ENCODE peak calls at places on chromosomes 2 and 18, in five cellular contexts. One of them, this sample, is unnamed.

GRCh38 chr2:118443596-118443995 is 355.3 kb downstream of the INSIG2 start:
- DNase-seq in GM04504: no peak
- DNase-seq in stimulated activated CD4-positive, alpha-beta T cell treated with anti-CD3 and anti-CD28 coated beads, Interleukin-1b, Interleukin-23, amount 100 ng/mL, for 4 hours: no peak
- DNase-seq in activated T-cell treated with anti-CD3 and anti-CD28 coated beads, Interleukin-2, amount 50 U/mL, for 72 hours: no peak
- DNase-seq in body of pancreas: no peak
- DNase-seq in this sample: no peak

GRCh38 chr2:12717191-12717987 is 653 bp downstream of the TRIB2 start:
- DNase-seq in GM04504: no peak
- DNase-seq in stimulated activated CD4-positive, alpha-beta T cell treated with anti-CD3 and anti-CD28 coated beads, Interleukin-1b, Interleukin-23, amount 100 ng/mL, for 4 hours: peak; percentile 41
- DNase-seq in activated T-cell treated with anti-CD3 and anti-CD28 coated beads, Interleukin-2, amount 50 U/mL, for 72 hours: peak; percentile 54
- DNase-seq in body of pancreas: peak; percentile 62
- DNase-seq in this sample: peak; percentile 36

GRCh38 chr2:9174771-9175441 is 31.7 kb upstream of the ASAP2 start:
- DNase-seq in GM04504: peak; percentile 75
- DNase-seq in stimulated activated CD4-positive, alpha-beta T cell treated with anti-CD3 and anti-CD28 coated beads, Interleukin-1b, Interleukin-23, amount 100 ng/mL, for 4 hours: no peak
- DNase-seq in activated T-cell treated with anti-CD3 and anti-CD28 coated beads, Interleukin-2, amount 50 U/mL, for 72 hours: no peak
- DNase-seq in body of pancreas: peak; percentile 25
- DNase-seq in this sample: no peak

GRCh38 chr2:27871805-27872204 is 18.4 kb downstream of the RBKS start:
- DNase-seq in GM04504: no peak
- DNase-seq in stimulated activated CD4-positive, alpha-beta T cell treated with anti-CD3 and anti-CD28 coated beads, Interleukin-1b, Interleukin-23, amount 100 ng/mL, for 4 hours: no peak
- DNase-seq in activated T-cell treated with anti-CD3 and anti-CD28 coated beads, Interleukin-2, amount 50 U/mL, for 72 hours: no peak
- DNase-seq in body of pancreas: peak; percentile 43
- DNase-seq in this sample: no peak

GRCh38 chr2:144372484-144373195 is 147.3 kb downstream of the ZEB2 start:
- DNase-seq in GM04504: no peak
- DNase-seq in stimulated activated CD4-positive, alpha-beta T cell treated with anti-CD3 and anti-CD28 coated beads, Interleukin-1b, Interleukin-23, amount 100 ng/mL, for 4 hours: no peak
- DNase-seq in activated T-cell treated with anti-CD3 and anti-CD28 coated beads, Interleukin-2, amount 50 U/mL, for 72 hours: no peak
- DNase-seq in body of pancreas: peak; percentile 11
- DNase-seq in this sample: no peak

GRCh38 chr2:45681675-45682074 is 30.2 kb downstream of the PRKCE start:
- DNase-seq in GM04504: peak; percentile 79
- DNase-seq in stimulated activated CD4-positive, alpha-beta T cell treated with anti-CD3 and anti-CD28 coated beads, Interleukin-1b, Interleukin-23, amount 100 ng/mL, for 4 hours: no peak
- DNase-seq in activated T-cell treated with anti-CD3 and anti-CD28 coated beads, Interleukin-2, amount 50 U/mL, for 72 hours: peak; percentile 1
- DNase-seq in body of pancreas: peak; percentile 39
- DNase-seq in this sample: no peak

GRCh38 chr2:16860627-16861026 is 195.0 kb upstream of the CYRIA start:
- DNase-seq in GM04504: no peak
- DNase-seq in stimulated activated CD4-positive, alpha-beta T cell treated with anti-CD3 and anti-CD28 coated beads, Interleukin-1b, Interleukin-23, amount 100 ng/mL, for 4 hours: no peak
- DNase-seq in activated T-cell treated with anti-CD3 and anti-CD28 coated beads, Interleukin-2, amount 50 U/mL, for 72 hours: no peak
- DNase-seq in body of pancreas: no peak
- DNase-seq in this sample: no peak

GRCh38 chr2:1769703-1770422 is 25.5 kb upstream of the PXDN start:
- DNase-seq in GM04504: no peak
- DNase-seq in stimulated activated CD4-positive, alpha-beta T cell treated with anti-CD3 and anti-CD28 coated beads, Interleukin-1b, Interleukin-23, amount 100 ng/mL, for 4 hours: peak; percentile 32
- DNase-seq in activated T-cell treated with anti-CD3 and anti-CD28 coated beads, Interleukin-2, amount 50 U/mL, for 72 hours: peak; percentile 61
- DNase-seq in body of pancreas: peak; percentile 74
- DNase-seq in this sample: peak; percentile 13

GRCh38 chr2:164837807-164838206 is 3.8 kb downstream of the COBLL1 start:
- DNase-seq in GM04504: no peak
- DNase-seq in stimulated activated CD4-positive, alpha-beta T cell treated with anti-CD3 and anti-CD28 coated beads, Interleukin-1b, Interleukin-23, amount 100 ng/mL, for 4 hours: no peak
- DNase-seq in activated T-cell treated with anti-CD3 and anti-CD28 coated beads, Interleukin-2, amount 50 U/mL, for 72 hours: no peak
- DNase-seq in body of pancreas: no peak
- DNase-seq in this sample: no peak

GRCh38 chr18:63183263-63183662 is 136.3 kb downstream of the BCL2 start:
- DNase-seq in GM04504: no peak
- DNase-seq in stimulated activated CD4-positive, alpha-beta T cell treated with anti-CD3 and anti-CD28 coated beads, Interleukin-1b, Interleukin-23, amount 100 ng/mL, for 4 hours: no peak
- DNase-seq in activated T-cell treated with anti-CD3 and anti-CD28 coated beads, Interleukin-2, amount 50 U/mL, for 72 hours: no peak
- DNase-seq in body of pancreas: no peak
- DNase-seq in this sample: no peak

GRCh38 chr2:174465327-174465726 is 21.5 kb downstream of the GPR155 start:
- DNase-seq in GM04504: no peak
- DNase-seq in stimulated activated CD4-positive, alpha-beta T cell treated with anti-CD3 and anti-CD28 coated beads, Interleukin-1b, Interleukin-23, amount 100 ng/mL, for 4 hours: no peak
- DNase-seq in activated T-cell treated with anti-CD3 and anti-CD28 coated beads, Interleukin-2, amount 50 U/mL, for 72 hours: no peak
- DNase-seq in body of pancreas: no peak
- DNase-seq in this sample: no peak

GRCh38 chr2:8268172-8268783 is 413.6 kb upstream of the ID2 start:
- DNase-seq in GM04504: peak; percentile 17
- DNase-seq in stimulated activated CD4-positive, alpha-beta T cell treated with anti-CD3 and anti-CD28 coated beads, Interleukin-1b, Interleukin-23, amount 100 ng/mL, for 4 hours: no peak
- DNase-seq in activated T-cell treated with anti-CD3 and anti-CD28 coated beads, Interleukin-2, amount 50 U/mL, for 72 hours: no peak
- DNase-seq in body of pancreas: no peak
- DNase-seq in this sample: no peak

GRCh38 chr18:72460210-72460680 is 83.9 kb downstream of the CBLN2 start:
- DNase-seq in GM04504: peak; percentile 49
- DNase-seq in stimulated activated CD4-positive, alpha-beta T cell treated with anti-CD3 and anti-CD28 coated beads, Interleukin-1b, Interleukin-23, amount 100 ng/mL, for 4 hours: no peak
- DNase-seq in activated T-cell treated with anti-CD3 and anti-CD28 coated beads, Interleukin-2, amount 50 U/mL, for 72 hours: no peak
- DNase-seq in body of pancreas: no peak
- DNase-seq in this sample: no peak

GRCh38 chr2:73451263-73451972 is 65.8 kb downstream of the ALMS1 start:
- DNase-seq in GM04504: no peak
- DNase-seq in stimulated activated CD4-positive, alpha-beta T cell treated with anti-CD3 and anti-CD28 coated beads, Interleukin-1b, Interleukin-23, amount 100 ng/mL, for 4 hours: no peak
- DNase-seq in activated T-cell treated with anti-CD3 and anti-CD28 coated beads, Interleukin-2, amount 50 U/mL, for 72 hours: no peak
- DNase-seq in body of pancreas: no peak
- DNase-seq in this sample: no peak

GRCh38 chr18:7735606-7736175 is 168.6 kb downstream of the PTPRM start:
- DNase-seq in GM04504: no peak
- DNase-seq in stimulated activated CD4-positive, alpha-beta T cell treated with anti-CD3 and anti-CD28 coated beads, Interleukin-1b, Interleukin-23, amount 100 ng/mL, for 4 hours: no peak
- DNase-seq in activated T-cell treated with anti-CD3 and anti-CD28 coated beads, Interleukin-2, amount 50 U/mL, for 72 hours: no peak
- DNase-seq in body of pancreas: no peak
- DNase-seq in this sample: no peak

GRCh38 chr18:6660334-6660733 is 69.2 kb upstream of the ARHGAP28 start:
- DNase-seq in GM04504: no peak
- DNase-seq in stimulated activated CD4-positive, alpha-beta T cell treated with anti-CD3 and anti-CD28 coated beads, Interleukin-1b, Interleukin-23, amount 100 ng/mL, for 4 hours: no peak
- DNase-seq in activated T-cell treated with anti-CD3 and anti-CD28 coated beads, Interleukin-2, amount 50 U/mL, for 72 hours: no peak
- DNase-seq in body of pancreas: no peak
- DNase-seq in this sample: no peak

GRCh38 chr2:167750675-167751074 is 496.7 kb downstream of the STK39 start:
- DNase-seq in GM04504: no peak
- DNase-seq in stimulated activated CD4-positive, alpha-beta T cell treated with anti-CD3 and anti-CD28 coated beads, Interleukin-1b, Interleukin-23, amount 100 ng/mL, for 4 hours: no peak
- DNase-seq in activated T-cell treated with anti-CD3 and anti-CD28 coated beads, Interleukin-2, amount 50 U/mL, for 72 hours: no peak
- DNase-seq in body of pancreas: no peak
- DNase-seq in this sample: no peak

GRCh38 chr2:225158360-225158759 is 116.1 kb upstream of the DOCK10 start:
- DNase-seq in GM04504: no peak
- DNase-seq in stimulated activated CD4-positive, alpha-beta T cell treated with anti-CD3 and anti-CD28 coated beads, Interleukin-1b, Interleukin-23, amount 100 ng/mL, for 4 hours: no peak
- DNase-seq in activated T-cell treated with anti-CD3 and anti-CD28 coated beads, Interleukin-2, amount 50 U/mL, for 72 hours: no peak
- DNase-seq in body of pancreas: no peak
- DNase-seq in this sample: no peak

GRCh38 chr2:146161256-146161882 is 1641.5 kb upstream of the ZEB2 start:
- DNase-seq in GM04504: no peak
- DNase-seq in stimulated activated CD4-positive, alpha-beta T cell treated with anti-CD3 and anti-CD28 coated beads, Interleukin-1b, Interleukin-23, amount 100 ng/mL, for 4 hours: no peak
- DNase-seq in activated T-cell treated with anti-CD3 and anti-CD28 coated beads, Interleukin-2, amount 50 U/mL, for 72 hours: no peak
- DNase-seq in body of pancreas: no peak
- DNase-seq in this sample: no peak

GRCh38 chr2:25938345-25938744 is 44.0 kb downstream of the KIF3C start:
- DNase-seq in GM04504: no peak
- DNase-seq in stimulated activated CD4-positive, alpha-beta T cell treated with anti-CD3 and anti-CD28 coated beads, Interleukin-1b, Interleukin-23, amount 100 ng/mL, for 4 hours: no peak
- DNase-seq in activated T-cell treated with anti-CD3 and anti-CD28 coated beads, Interleukin-2, amount 50 U/mL, for 72 hours: no peak
- DNase-seq in body of pancreas: no peak
- DNase-seq in this sample: no peak

GRCh38 chr2:237885931-237886701 is 26.7 kb downstream of the RAMP1 start:
- DNase-seq in GM04504: no peak
- DNase-seq in stimulated activated CD4-positive, alpha-beta T cell treated with anti-CD3 and anti-CD28 coated beads, Interleukin-1b, Interleukin-23, amount 100 ng/mL, for 4 hours: no peak
- DNase-seq in activated T-cell treated with anti-CD3 and anti-CD28 coated beads, Interleukin-2, amount 50 U/mL, for 72 hours: no peak
- DNase-seq in body of pancreas: peak; percentile 38
- DNase-seq in this sample: no peak

GRCh38 chr2:225090746-225091145 is 48.5 kb upstream of the DOCK10 start:
- DNase-seq in GM04504: no peak
- DNase-seq in stimulated activated CD4-positive, alpha-beta T cell treated with anti-CD3 and anti-CD28 coated beads, Interleukin-1b, Interleukin-23, amount 100 ng/mL, for 4 hours: no peak
- DNase-seq in activated T-cell treated with anti-CD3 and anti-CD28 coated beads, Interleukin-2, amount 50 U/mL, for 72 hours: no peak
- DNase-seq in body of pancreas: no peak
- DNase-seq in this sample: no peak

GRCh38 chr2:149438260-149438960 is 108.0 kb downstream of the LYPD6 start:
- DNase-seq in GM04504: no peak
- DNase-seq in stimulated activated CD4-positive, alpha-beta T cell treated with anti-CD3 and anti-CD28 coated beads, Interleukin-1b, Interleukin-23, amount 100 ng/mL, for 4 hours: no peak
- DNase-seq in activated T-cell treated with anti-CD3 and anti-CD28 coated beads, Interleukin-2, amount 50 U/mL, for 72 hours: no peak
- DNase-seq in body of pancreas: no peak
- DNase-seq in this sample: no peak

GRCh38 chr2:26712486-26713465 is 20.3 kb downstream of the KCNK3 start:
- DNase-seq in GM04504: no peak
- DNase-seq in stimulated activated CD4-positive, alpha-beta T cell treated with anti-CD3 and anti-CD28 coated beads, Interleukin-1b, Interleukin-23, amount 100 ng/mL, for 4 hours: no peak
- DNase-seq in activated T-cell treated with anti-CD3 and anti-CD28 coated beads, Interleukin-2, amount 50 U/mL, for 72 hours: no peak
- DNase-seq in body of pancreas: peak; percentile 69
- DNase-seq in this sample: no peak

GRCh38 chr2:160207804-160208661 is 8.0 kb upstream of the ITGB6 start:
- DNase-seq in GM04504: peak; percentile 79
- DNase-seq in stimulated activated CD4-positive, alpha-beta T cell treated with anti-CD3 and anti-CD28 coated beads, Interleukin-1b, Interleukin-23, amount 100 ng/mL, for 4 hours: no peak
- DNase-seq in activated T-cell treated with anti-CD3 and anti-CD28 coated beads, Interleukin-2, amount 50 U/mL, for 72 hours: peak; percentile 43
- DNase-seq in body of pancreas: peak; percentile 75
- DNase-seq in this sample: no peak

GRCh38 chr18:2853926-2854664 is 7.3 kb downstream of the EMILIN2 start:
- DNase-seq in GM04504: no peak
- DNase-seq in stimulated activated CD4-positive, alpha-beta T cell treated with anti-CD3 and anti-CD28 coated beads, Interleukin-1b, Interleukin-23, amount 100 ng/mL, for 4 hours: no peak
- DNase-seq in activated T-cell treated with anti-CD3 and anti-CD28 coated beads, Interleukin-2, amount 50 U/mL, for 72 hours: no peak
- DNase-seq in body of pancreas: peak; percentile 56
- DNase-seq in this sample: no peak

GRCh38 chr18:8332286-8332685 is 277.0 kb upstream of the RAB12 start:
- DNase-seq in GM04504: no peak
- DNase-seq in stimulated activated CD4-positive, alpha-beta T cell treated with anti-CD3 and anti-CD28 coated beads, Interleukin-1b, Interleukin-23, amount 100 ng/mL, for 4 hours: no peak
- DNase-seq in activated T-cell treated with anti-CD3 and anti-CD28 coated beads, Interleukin-2, amount 50 U/mL, for 72 hours: no peak
- DNase-seq in body of pancreas: no peak
- DNase-seq in this sample: no peak

GRCh38 chr18:51614967-51615571 is 417.6 kb upstream of the MEX3C start:
- DNase-seq in GM04504: no peak
- DNase-seq in stimulated activated CD4-positive, alpha-beta T cell treated with anti-CD3 and anti-CD28 coated beads, Interleukin-1b, Interleukin-23, amount 100 ng/mL, for 4 hours: no peak
- DNase-seq in activated T-cell treated with anti-CD3 and anti-CD28 coated beads, Interleukin-2, amount 50 U/mL, for 72 hours: no peak
- DNase-seq in body of pancreas: peak; percentile 36
- DNase-seq in this sample: no peak

GRCh38 chr2:80304522-80304878 is at the start of gene LRRTM1:
- DNase-seq in GM04504: no peak
- DNase-seq in stimulated activated CD4-positive, alpha-beta T cell treated with anti-CD3 and anti-CD28 coated beads, Interleukin-1b, Interleukin-23, amount 100 ng/mL, for 4 hours: no peak
- DNase-seq in activated T-cell treated with anti-CD3 and anti-CD28 coated beads, Interleukin-2, amount 50 U/mL, for 72 hours: no peak
- DNase-seq in body of pancreas: no peak
- DNase-seq in this sample: no peak

GRCh38 chr2:222892321-222892720 is 31.5 kb downstream of the ACSL3 start:
- DNase-seq in GM04504: no peak
- DNase-seq in stimulated activated CD4-positive, alpha-beta T cell treated with anti-CD3 and anti-CD28 coated beads, Interleukin-1b, Interleukin-23, amount 100 ng/mL, for 4 hours: no peak
- DNase-seq in activated T-cell treated with anti-CD3 and anti-CD28 coated beads, Interleukin-2, amount 50 U/mL, for 72 hours: no peak
- DNase-seq in body of pancreas: no peak
- DNase-seq in this sample: no peak

GRCh38 chr2:112728029-112728362 is 7.2 kb downstream of the NT5DC4 start:
- DNase-seq in GM04504: no peak
- DNase-seq in stimulated activated CD4-positive, alpha-beta T cell treated with anti-CD3 and anti-CD28 coated beads, Interleukin-1b, Interleukin-23, amount 100 ng/mL, for 4 hours: no peak
- DNase-seq in activated T-cell treated with anti-CD3 and anti-CD28 coated beads, Interleukin-2, amount 50 U/mL, for 72 hours: no peak
- DNase-seq in body of pancreas: no peak
- DNase-seq in this sample: no peak

GRCh38 chr2:238793351-238793750 is 54.5 kb upstream of the TWIST2 start:
- DNase-seq in GM04504: no peak
- DNase-seq in stimulated activated CD4-positive, alpha-beta T cell treated with anti-CD3 and anti-CD28 coated beads, Interleukin-1b, Interleukin-23, amount 100 ng/mL, for 4 hours: no peak
- DNase-seq in activated T-cell treated with anti-CD3 and anti-CD28 coated beads, Interleukin-2, amount 50 U/mL, for 72 hours: no peak
- DNase-seq in body of pancreas: no peak
- DNase-seq in this sample: no peak

GRCh38 chr2:236546561-236546961 is 23.1 kb upstream of the ACKR3 start:
- DNase-seq in GM04504: no peak
- DNase-seq in stimulated activated CD4-positive, alpha-beta T cell treated with anti-CD3 and anti-CD28 coated beads, Interleukin-1b, Interleukin-23, amount 100 ng/mL, for 4 hours: no peak
- DNase-seq in activated T-cell treated with anti-CD3 and anti-CD28 coated beads, Interleukin-2, amount 50 U/mL, for 72 hours: peak; percentile 55
- DNase-seq in body of pancreas: no peak
- DNase-seq in this sample: no peak